ENCODE peak calls at places on chromosome 17, in five cellular contexts. One of them, this sample, is unnamed.

GRCh38 chr17:41527076-41528023 is 758 bp downstream of the KRT19 start:
- DNase-seq in H1: peak
- DNase-seq in GM12878: no peak
- DNase-seq in HepG2: no peak
- DNase-seq in K562: peak
- DNase-seq in this sample: peak

GRCh38 chr17:21043296-21044232 is 753 bp upstream of the USP22 start:
- DNase-seq in H1: peak
- DNase-seq in GM12878: peak
- DNase-seq in HepG2: peak
- DNase-seq in K562: peak
- DNase-seq in this sample: peak

GRCh38 chr17:9726291-9726690 is 65.1 kb downstream of the DHRS7C start:
- DNase-seq in H1: no peak
- DNase-seq in GM12878: no peak
- DNase-seq in HepG2: no peak
- DNase-seq in K562: no peak
- DNase-seq in this sample: no peak

GRCh38 chr17:82287849-82288601 is 14.5 kb upstream of the CSNK1D start:
- DNase-seq in H1: no peak
- DNase-seq in GM12878: no peak
- DNase-seq in HepG2: peak
- DNase-seq in K562: peak
- DNase-seq in this sample: no peak

GRCh38 chr17:59839646-59840328 is 53.0 kb downstream of the TUBD1 start:
- DNase-seq in H1: no peak
- DNase-seq in GM12878: no peak
- DNase-seq in HepG2: no peak
- DNase-seq in K562: no peak
- DNase-seq in this sample: no peak

GRCh38 chr17:44049294-44050080 is 17.0 kb downstream of the LSM12 start:
- DNase-seq in H1: no peak
- DNase-seq in GM12878: no peak
- DNase-seq in HepG2: no peak
- DNase-seq in K562: no peak
- DNase-seq in this sample: no peak

GRCh38 chr17:58531661-58532554 is 17.5 kb upstream of the MTMR4 start:
- DNase-seq in H1: peak
- DNase-seq in GM12878: no peak
- DNase-seq in HepG2: no peak
- DNase-seq in K562: peak
- DNase-seq in this sample: peak

GRCh38 chr17:83054518-83055125 is 24.8 kb upstream of the METRNL start:
- DNase-seq in H1: peak
- DNase-seq in GM12878: no peak
- DNase-seq in HepG2: no peak
- DNase-seq in K562: no peak
- DNase-seq in this sample: no peak

GRCh38 chr17:44192750-44193149 is 6.0 kb downstream of the TMUB2 start:
- DNase-seq in H1: no peak
- DNase-seq in GM12878: no peak
- DNase-seq in HepG2: no peak
- DNase-seq in K562: no peak
- DNase-seq in this sample: no peak

GRCh38 chr17:73690581-73691135 is 46.4 kb upstream of the SDK2 start:
- DNase-seq in H1: peak
- DNase-seq in GM12878: no peak
- DNase-seq in HepG2: no peak
- DNase-seq in K562: peak
- DNase-seq in this sample: peak

GRCh38 chr17:49101054-49101534 is 31.5 kb upstream of the B4GALNT2 start:
- DNase-seq in H1: no peak
- DNase-seq in GM12878: no peak
- DNase-seq in HepG2: no peak
- DNase-seq in K562: no peak
- DNase-seq in this sample: no peak

GRCh38 chr17:13599808-13600398 is 1.8 kb downstream of the HS3ST3A1 start:
- DNase-seq in H1: no peak
- DNase-seq in GM12878: no peak
- DNase-seq in HepG2: no peak
- DNase-seq in K562: no peak
- DNase-seq in this sample: no peak

GRCh38 chr17:7561589-7562207 is at the start of gene SENP3:
- DNase-seq in H1: peak
- DNase-seq in GM12878: no peak
- DNase-seq in HepG2: peak
- DNase-seq in K562: peak
- DNase-seq in this sample: peak

GRCh38 chr17:57985675-57985974 is 2.4 kb downstream of the VEZF1 start:
- DNase-seq in H1: no peak
- DNase-seq in GM12878: no peak
- DNase-seq in HepG2: no peak
- DNase-seq in K562: no peak
- DNase-seq in this sample: no peak

GRCh38 chr17:64170286-64170685 is 40.3 kb upstream of the ERN1 start:
- DNase-seq in H1: no peak
- DNase-seq in GM12878: no peak
- DNase-seq in HepG2: no peak
- DNase-seq in K562: no peak
- DNase-seq in this sample: no peak

GRCh38 chr17:56478836-56479447 is 114.6 kb upstream of the NOG start:
- DNase-seq in H1: no peak
- DNase-seq in GM12878: no peak
- DNase-seq in HepG2: peak
- DNase-seq in K562: peak
- DNase-seq in this sample: peak

GRCh38 chr17:77353684-77354419 is 213.1 kb downstream of the SEC14L1 start:
- DNase-seq in H1: no peak
- DNase-seq in GM12878: no peak
- DNase-seq in HepG2: no peak
- DNase-seq in K562: no peak
- DNase-seq in this sample: no peak

GRCh38 chr17:58621174-58621573 is 70.7 kb downstream of the TEX14 start:
- DNase-seq in H1: no peak
- DNase-seq in GM12878: peak
- DNase-seq in HepG2: no peak
- DNase-seq in K562: no peak
- DNase-seq in this sample: no peak

GRCh38 chr17:17203173-17203730 is 2.9 kb downstream of the PLD6 start:
- DNase-seq in H1: no peak
- DNase-seq in GM12878: no peak
- DNase-seq in HepG2: no peak
- DNase-seq in K562: no peak
- DNase-seq in this sample: no peak

GRCh38 chr17:45388604-45389325 is 43.9 kb downstream of the ARHGAP27 start:
- DNase-seq in H1: no peak
- DNase-seq in GM12878: no peak
- DNase-seq in HepG2: no peak
- DNase-seq in K562: no peak
- DNase-seq in this sample: no peak

GRCh38 chr17:60914078-60914477 is 236.4 kb downstream of the BCAS3 start:
- DNase-seq in H1: no peak
- DNase-seq in GM12878: no peak
- DNase-seq in HepG2: no peak
- DNase-seq in K562: no peak
- DNase-seq in this sample: no peak

GRCh38 chr17:46910179-46910927 is 12.6 kb upstream of the GOSR2 start:
- DNase-seq in H1: no peak
- DNase-seq in GM12878: no peak
- DNase-seq in HepG2: no peak
- DNase-seq in K562: no peak
- DNase-seq in this sample: no peak

GRCh38 chr17:74070374-74070773 is 133.1 kb upstream of the RPL38 start:
- DNase-seq in H1: no peak
- DNase-seq in GM12878: no peak
- DNase-seq in HepG2: no peak
- DNase-seq in K562: no peak
- DNase-seq in this sample: no peak

GRCh38 chr17:82050761-82051641 is 610 bp downstream of the RFNG start:
- DNase-seq in H1: no peak
- DNase-seq in GM12878: no peak
- DNase-seq in HepG2: no peak
- DNase-seq in K562: peak
- DNase-seq in this sample: no peak

GRCh38 chr17:15892679-15893332 is 52.1 kb upstream of the ADORA2B start:
- DNase-seq in H1: no peak
- DNase-seq in GM12878: no peak
- DNase-seq in HepG2: peak
- DNase-seq in K562: no peak
- DNase-seq in this sample: no peak

GRCh38 chr17:7282752-7283321 is 1.3 kb downstream of the SLC2A4 start:
- DNase-seq in H1: no peak
- DNase-seq in GM12878: no peak
- DNase-seq in HepG2: peak
- DNase-seq in K562: no peak
- DNase-seq in this sample: no peak

GRCh38 chr17:50468120-50469004 is at the start of gene CHAD:
- DNase-seq in H1: peak
- DNase-seq in GM12878: no peak
- DNase-seq in HepG2: no peak
- DNase-seq in K562: peak
- DNase-seq in this sample: peak

GRCh38 chr17:50858486-50859225 is 7.5 kb downstream of the TOB1 start:
- DNase-seq in H1: no peak
- DNase-seq in GM12878: no peak
- DNase-seq in HepG2: no peak
- DNase-seq in K562: no peak
- DNase-seq in this sample: no peak

GRCh38 chr17:4852504-4853075 is 19.4 kb downstream of the MINK1 start:
- DNase-seq in H1: no peak
- DNase-seq in GM12878: no peak
- DNase-seq in HepG2: peak
- DNase-seq in K562: peak
- DNase-seq in this sample: no peak

GRCh38 chr17:17886747-17887146 is 50.0 kb upstream of the SREBF1 start:
- DNase-seq in H1: no peak
- DNase-seq in GM12878: no peak
- DNase-seq in HepG2: no peak
- DNase-seq in K562: no peak
- DNase-seq in this sample: no peak

GRCh38 chr17:39591958-39592954 is 15.5 kb downstream of the NEUROD2 start:
- DNase-seq in H1: peak
- DNase-seq in GM12878: no peak
- DNase-seq in HepG2: peak
- DNase-seq in K562: peak
- DNase-seq in this sample: peak

GRCh38 chr17:75430159-75430748 is 24.8 kb upstream of the GRB2 start:
- DNase-seq in H1: peak
- DNase-seq in GM12878: no peak
- DNase-seq in HepG2: peak
- DNase-seq in K562: peak
- DNase-seq in this sample: peak

GRCh38 chr17:58172369-58173071 is 5.7 kb downstream of the OR4D2 start:
- DNase-seq in H1: no peak
- DNase-seq in GM12878: peak
- DNase-seq in HepG2: peak
- DNase-seq in K562: peak
- DNase-seq in this sample: peak

GRCh38 chr17:17712268-17712924 is 31.1 kb downstream of the RAI1 start:
- DNase-seq in H1: no peak
- DNase-seq in GM12878: peak
- DNase-seq in HepG2: no peak
- DNase-seq in K562: no peak
- DNase-seq in this sample: no peak

GRCh38 chr17:14417336-14417735 is 116.5 kb downstream of the HS3ST3B1 start:
- DNase-seq in H1: no peak
- DNase-seq in GM12878: no peak
- DNase-seq in HepG2: peak
- DNase-seq in K562: no peak
- DNase-seq in this sample: no peak

GRCh38 chr17:49434821-49435581 is 20.3 kb upstream of the PHB1 start:
- DNase-seq in H1: peak
- DNase-seq in GM12878: no peak
- DNase-seq in HepG2: peak
- DNase-seq in K562: peak
- DNase-seq in this sample: peak

DNA sequence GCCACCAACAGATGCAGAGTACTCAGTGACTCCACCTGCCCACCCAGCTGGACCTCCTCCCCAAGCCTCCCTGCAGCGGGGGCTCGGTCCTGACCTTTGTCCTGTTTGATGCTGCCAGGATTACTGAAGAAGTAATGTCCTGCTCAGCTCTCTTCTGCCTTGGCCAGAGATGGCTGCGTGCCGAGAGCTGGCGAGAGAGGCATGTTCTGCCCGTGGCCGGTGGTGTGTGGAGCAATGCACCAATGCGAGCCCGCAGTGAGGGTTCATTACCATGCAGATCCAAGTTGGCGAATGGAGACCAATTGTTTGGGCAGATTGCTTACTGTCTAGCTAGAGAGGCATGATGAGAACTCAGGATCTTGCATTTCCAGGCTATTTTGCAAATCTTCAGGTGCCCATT is 248.9 kb downstream of the ENGASE start:
- DNase-seq in H1: no peak
- DNase-seq in GM12878: no peak
- DNase-seq in HepG2: no peak
- DNase-seq in K562: no peak
- DNase-seq in this sample: no peak
- TF ChIP-seq USF2 in H1: no peak
- TF ChIP-seq USF2 in GM12878: no peak
- TF ChIP-seq USF2 in HepG2: no peak
- TF ChIP-seq USF2 in K562: no peak
- TF ChIP-seq USF2 in this sample: no peak

GRCh38 chr17:30336369-30337171 is 2.7 kb upstream of the TMIGD1 start:
- DNase-seq in H1: peak
- DNase-seq in GM12878: no peak
- DNase-seq in HepG2: peak
- DNase-seq in K562: peak
- DNase-seq in this sample: peak
- TF ChIP-seq ATF3 in H1: peak
- TF ChIP-seq ATF3 in GM12878: no peak
- TF ChIP-seq ATF3 in HepG2: no peak
- TF ChIP-seq ATF3 in K562: no peak
- TF ChIP-seq ATF3 in this sample: no peak

GRCh38 chr17:70875729-70876344 is 706.5 kb downstream of the KCNJ2 start:
- DNase-seq in H1: no peak
- DNase-seq in GM12878: no peak
- DNase-seq in HepG2: no peak
- DNase-seq in K562: no peak
- DNase-seq in this sample: no peak
- TF ChIP-seq USF2 in H1: no peak
- TF ChIP-seq USF2 in GM12878: no peak
- TF ChIP-seq USF2 in HepG2: no peak
- TF ChIP-seq USF2 in K562: no peak
- TF ChIP-seq USF2 in this sample: no peak

GRCh38 chr17:32819035-32819434 is 57.9 kb downstream of the MYO1D start:
- DNase-seq in H1: no peak
- DNase-seq in GM12878: no peak
- DNase-seq in HepG2: no peak
- DNase-seq in K562: peak
- DNase-seq in this sample: no peak
- TF ChIP-seq ATF3 in H1: no peak
- TF ChIP-seq ATF3 in GM12878: no peak
- TF ChIP-seq ATF3 in HepG2: no peak
- TF ChIP-seq ATF3 in K562: no peak
- TF ChIP-seq ATF3 in this sample: no peak